ENCODE peak calls at places on chromosomes 16 and 17, in nine cellular contexts. C is aorta, K is fibroblast of mammary gland, F is heart left ventricle, Z is lower leg skin, P is mucosa of descending colon, H is transverse colon, V is A549, I is WERI-Rb-1. W is an unnamed sample.

GRCh38 chr17:79630120-79630519 is 19.3 kb upstream of the RBFOX3 start:
- DNase-seq in C (peak; percentile 20), K (no peak), F (peak; percentile 5), Z (peak; percentile 25), P (no peak), H (no peak), V (peak; percentile 56), I (peak; percentile 5), W (no peak)

GRCh38 chr17:49995055-49995738 is at the start of gene DLX3:
- DNase-seq in C (peak; percentile 89), K (peak; percentile 72), F (peak; percentile 82), Z (peak; percentile 95), P (peak; percentile 73), H (peak; percentile 60), V (peak; percentile 68), I (peak; percentile 96), W (peak; percentile 6)

GRCh38 chr16:80273635-80274538 is 266.9 kb upstream of the DYNLRB2 start:
- DNase-seq in C (no peak), K (peak; percentile 62), F (no peak), Z (no peak), P (no peak), H (no peak), V (no peak), I (no peak), W (peak; percentile 71)

GRCh38 chr17:58344791-58345157 is 7.2 kb downstream of the SUPT4H1 start:
- DNase-seq in C (no peak), K (no peak), F (no peak), Z (no peak), P (no peak), H (no peak), V (no peak), I (no peak), W (no peak)

GRCh38 chr17:1108810-1109605 is 70.8 kb downstream of the ABR start:
- DNase-seq in C (peak; percentile 84), K (peak; percentile 40), F (peak; percentile 84), Z (peak; percentile 91), P (peak; percentile 82), H (peak; percentile 67), V (peak; percentile 48), I (peak; percentile 51), W (no peak)

GRCh38 chr16:85072947-85073346 is 39.3 kb downstream of the CIBAR2 start:
- DNase-seq in C (no peak), K (peak; percentile 87), F (peak; percentile 76), Z (no peak), P (no peak), H (no peak), V (no peak), I (no peak), W (peak; percentile 48)

GRCh38 chr17:82917656-82918345 is 78.0 kb upstream of the ZNF750 start:
- DNase-seq in C (no peak), K (no peak), F (no peak), Z (no peak), P (peak; percentile 46), H (no peak), V (peak; percentile 31), I (peak; percentile 56), W (no peak)

GRCh38 chr17:66570353-66571195 is 264.3 kb upstream of the CACNG5 start:
- DNase-seq in C (no peak), K (no peak), F (no peak), Z (no peak), P (no peak), H (no peak), V (no peak), I (no peak), W (no peak)

GRCh38 chr16:70687671-70688265 is 1.9 kb upstream of the MTSS2 start:
- DNase-seq in C (peak; percentile 53), K (no peak), F (peak; percentile 37), Z (no peak), P (no peak), H (no peak), V (no peak), I (no peak), W (no peak)

GRCh38 chr17:61405047-61405685 is 5.5 kb downstream of the TBX2 start:
- DNase-seq in C (peak; percentile 28), K (no peak), F (peak; percentile 26), Z (no peak), P (no peak), H (no peak), V (no peak), I (no peak), W (no peak)

GRCh38 chr17:61806941-61807340 is 56.4 kb downstream of the BRIP1 start:
- DNase-seq in C (no peak), K (no peak), F (no peak), Z (no peak), P (no peak), H (no peak), V (no peak), I (no peak), W (no peak)

GRCh38 chr16:6611535-6611934 is 721.1 kb upstream of the RBFOX1 start:
- DNase-seq in C (no peak), K (no peak), F (no peak), Z (no peak), P (no peak), H (no peak), V (no peak), I (peak; percentile 14), W (no peak)

GRCh38 chr17:42536372-42537155 is 523 bp downstream of the NAGLU start:
- DNase-seq in C (peak; percentile 93), K (peak; percentile 75), F (peak; percentile 92), Z (peak; percentile 96), P (peak; percentile 91), H (peak; percentile 91), V (peak; percentile 95), I (peak; percentile 92), W (peak; percentile 52)

GRCh38 chr16:495127-495748 is 32.3 kb upstream of the CAPN15 start:
- DNase-seq in C (no peak), K (peak; percentile 49), F (no peak), Z (no peak), P (peak; percentile 59), H (peak; percentile 36), V (peak; percentile 73), I (peak; percentile 67), W (no peak)

GRCh38 chr16:78251115-78251514 is 151.7 kb downstream of the WWOX start:
- DNase-seq in C (no peak), K (no peak), F (no peak), Z (no peak), P (no peak), H (no peak), V (no peak), I (no peak), W (no peak)

GRCh38 chr16:15482068-15482747 is 47.8 kb downstream of the BMERB1 start:
- DNase-seq in C (peak; percentile 58), K (peak; percentile 99), F (peak; percentile 47), Z (peak; percentile 87), P (peak; percentile 33), H (peak; percentile 29), V (peak; percentile 99), I (peak; percentile 35), W (peak; percentile 89)

GRCh38 chr17:57911834-57912673 is 43.2 kb downstream of the CUEDC1 start:
- DNase-seq in C (peak; percentile 90), K (peak; percentile 50), F (peak; percentile 98), Z (peak; percentile 96), P (peak; percentile 92), H (peak; percentile 92), V (no peak), I (peak; percentile 96), W (peak; percentile 25)

DNA sequence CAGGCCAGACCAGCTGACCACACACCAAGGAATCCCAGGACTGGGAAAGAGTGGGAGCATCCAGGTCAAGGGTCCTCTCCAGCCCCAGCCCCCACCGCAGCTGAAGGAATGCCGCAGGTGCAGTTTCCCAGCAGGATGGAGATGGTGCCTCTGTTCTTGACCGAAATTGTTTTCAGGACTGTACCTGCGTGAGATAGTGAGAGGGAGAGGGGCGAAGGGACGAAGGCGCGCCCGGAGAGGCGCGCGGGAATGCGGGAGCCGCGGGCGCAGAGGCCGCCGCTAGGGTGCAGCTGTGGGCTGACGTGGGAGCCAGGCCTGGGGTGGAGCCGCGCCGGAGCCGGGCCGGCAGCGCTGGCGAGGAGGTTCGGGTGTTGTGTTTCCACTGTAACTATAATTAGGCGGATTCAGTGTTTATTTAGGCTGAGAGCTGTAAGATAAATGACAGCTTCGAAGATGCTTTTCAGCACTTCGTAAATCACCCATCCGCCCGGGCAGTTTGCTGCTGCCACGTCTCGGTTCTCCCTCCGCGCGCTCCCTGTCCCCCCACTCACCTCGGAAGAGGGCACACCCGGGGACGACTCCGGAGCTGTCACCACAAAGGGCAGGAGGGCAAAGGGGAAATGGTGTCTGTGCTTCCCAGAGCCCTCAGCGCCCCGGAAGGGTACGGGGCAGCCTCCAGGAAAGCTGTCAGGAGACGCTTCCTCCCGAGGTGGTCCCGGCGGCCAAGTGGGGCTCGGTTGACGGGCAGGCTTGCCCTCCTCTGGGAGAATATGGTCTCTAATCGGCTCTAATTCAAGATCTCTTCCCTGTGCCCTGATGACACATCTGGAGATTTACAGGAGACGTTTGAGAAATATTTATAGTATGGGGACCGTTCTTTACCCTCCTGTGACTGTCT is 38.2 kb downstream of the HOXB1 start:
- DNase-seq in C (peak; percentile 82), K (peak; percentile 71), F (peak; percentile 69), Z (peak; percentile 94), P (peak; percentile 86), H (peak; percentile 80), V (peak; percentile 85), I (peak; percentile 61), W (no peak)
- H3K4me3 ChIP-seq in C (no peak overlapping the region), K (peak overlapping the region; percentile 14), F (peak overlapping the region; percentile 48), Z (no peak overlapping the region), P (no peak overlapping the region), H (no peak overlapping the region), V (peak overlapping the region; percentile 25), I (no peak overlapping the region), W (peak overlapping the region; percentile 25)

GRCh38 chr17:18257747-18258355 is 687 bp downstream of the FLII start:
- DNase-seq in C (peak; percentile 90), K (peak; percentile 77), F (peak; percentile 89), Z (peak; percentile 96), P (peak; percentile 84), H (peak; percentile 86), V (peak; percentile 92), I (peak; percentile 68), W (no peak)
- H3K4me3 ChIP-seq in C (peak overlapping the region; percentile 79), K (peak overlapping the region; percentile 83), F (peak overlapping the region; percentile 71), Z (peak overlapping the region; percentile 85), P (peak overlapping the region; percentile 86), H (peak overlapping the region; percentile 98), V (peak overlapping the region; percentile 66), I (peak overlapping the region; percentile 53), W (peak overlapping the region; percentile 93)

DNA sequence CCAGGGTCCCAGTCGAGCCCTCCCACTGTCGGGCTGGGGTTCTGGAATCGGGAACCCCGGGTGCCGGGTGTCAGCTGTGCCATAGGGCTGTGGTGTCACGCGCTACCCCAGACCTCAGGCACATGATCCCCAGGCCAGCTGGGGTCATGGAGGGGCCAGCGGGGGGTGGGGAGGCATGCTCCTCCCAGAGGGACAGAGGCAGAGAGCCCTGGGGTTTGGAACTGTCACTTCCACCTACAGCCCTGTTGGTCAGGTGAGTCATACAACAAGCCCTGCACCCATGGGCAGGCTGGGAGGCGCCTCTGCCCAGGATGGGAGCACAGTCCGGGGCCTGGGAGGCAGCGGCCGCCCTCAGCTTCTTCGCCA is 63.0 kb downstream of the BAIAP2 start:
- DNase-seq in C (peak; percentile 84), K (peak; percentile 61), F (peak; percentile 63), Z (no peak), P (peak; percentile 58), H (peak; percentile 39), V (peak; percentile 59), I (no peak), W (no peak)
- H3K4me3 ChIP-seq in C (no peak overlapping the region), K (peak overlapping the region; percentile 55), F (no peak overlapping the region), Z (no peak overlapping the region), P (no peak overlapping the region), H (no peak overlapping the region), V (peak overlapping the region; percentile 25), I (no peak overlapping the region), W (peak overlapping the region; percentile 35)

DNA sequence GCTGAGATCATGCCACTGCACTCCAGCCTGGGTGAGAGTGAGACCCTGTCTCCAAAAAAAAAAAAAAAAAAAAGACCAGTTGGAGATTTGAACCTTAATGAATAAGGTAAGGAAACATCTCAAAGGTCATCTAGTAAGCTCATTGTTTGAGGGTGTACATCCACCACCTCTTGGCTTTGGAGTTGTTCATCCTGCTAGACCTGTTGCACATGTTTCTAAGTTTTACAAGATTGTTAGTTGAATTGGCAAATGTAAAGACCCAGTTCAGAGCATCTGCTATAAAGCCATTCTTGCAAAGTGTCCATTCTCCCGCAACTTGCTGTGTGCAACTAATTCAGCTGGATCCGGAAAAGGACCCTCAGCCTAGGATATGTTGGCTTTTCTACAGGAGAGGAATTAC is 1.5 kb downstream of the PSMD7 start:
- DNase-seq in C (no peak), K (no peak), F (no peak), Z (no peak), P (no peak), H (no peak), V (no peak), I (no peak), W (no peak)
- H3K4me3 ChIP-seq in C (no peak overlapping the region), K (peak overlapping the region; percentile 95), F (peak overlapping the region; percentile 96), Z (no peak overlapping the region), P (no peak overlapping the region), H (no peak overlapping the region), V (peak overlapping the region; percentile 97), I (no peak overlapping the region), W (peak overlapping the region; percentile 97)